ENCODE peak calls at places on chromosome 4, in six cellular contexts. A is substantia nigra, B is T-helper 17 cell, S is H9, M is NCI-H460, Z is right atrium auricular region. G is an unnamed sample.
A peak's percentile ranks its signal among the peaks of the same experiment; 100 is the strongest.

GRCh38 chr4:61041527-61041926 is 158.6 kb upstream of the ADGRL3 start:
- DNase-seq in A (no peak), B (no peak), S (no peak), M (no peak), Z (no peak), G (no peak)

GRCh38 chr4:184932343-184932742 is 85.9 kb upstream of the HELT start:
- DNase-seq in A (no peak), B (no peak), S (no peak), M (no peak), Z (no peak), G (no peak)

GRCh38 chr4:102817613-102818268 is 9.6 kb downstream of the UBE2D3 start:
- DNase-seq in A (no peak), B (no peak), S (no peak), M (no peak), Z (no peak), G (no peak)

GRCh38 chr4:155552180-155552579 is 114.5 kb upstream of the GUCY1A1 start:
- DNase-seq in A (no peak), B (no peak), S (peak; percentile 48), M (no peak), Z (no peak), G (no peak)

GRCh38 chr4:4457803-4458550 is 71.1 kb downstream of the NSG1 start:
- DNase-seq in A (no peak), B (no peak), S (peak; percentile 41), M (no peak), Z (no peak), G (no peak)

GRCh38 chr4:37562592-37562991 is 123.6 kb downstream of the RELL1 start:
- DNase-seq in A (no peak), B (no peak), S (no peak), M (no peak), Z (no peak), G (no peak)

GRCh38 chr4:2290974-2291704 is 29.2 kb upstream of the MXD4 start:
- DNase-seq in A (no peak), B (peak; percentile 40), S (no peak), M (no peak), Z (no peak), G (peak; percentile 75)

GRCh38 chr4:7503597-7503996 is 68.9 kb upstream of the PSAPL1 start:
- DNase-seq in A (no peak), B (no peak), S (no peak), M (no peak), Z (no peak), G (no peak)

GRCh38 chr4:10117424-10118354 is 1.1 kb upstream of the WDR1 start:
- DNase-seq in A (peak; percentile 31), B (no peak), S (no peak), M (no peak), Z (no peak), G (no peak)

GRCh38 chr4:145098675-145099037 is 545 bp downstream of the ABCE1 start:
- DNase-seq in A (no peak), B (peak; percentile 11), S (no peak), M (peak; percentile 36), Z (no peak), G (no peak)